ENCODE peak calls at places on chromosomes 13 and 19, in five cellular contexts. One of them, this sample, is unnamed.

GRCh38 chr19:54169149-54169731 is 3.7 kb downstream of the TMC4 start:
- DNase-seq in Peyer's patch: peak
- DNase-seq in stimulated activated naive CD4-positive, alpha-beta T cell: no peak
- DNase-seq in IMR-90: no peak
- DNase-seq in AG10803: no peak
- DNase-seq in this sample: no peak

GRCh38 chr13:93635687-93636086 is 409.1 kb downstream of the GPC6 start:
- DNase-seq in Peyer's patch: no peak
- DNase-seq in stimulated activated naive CD4-positive, alpha-beta T cell: no peak
- DNase-seq in IMR-90: peak
- DNase-seq in AG10803: peak
- DNase-seq in this sample: peak

GRCh38 chr19:52022193-52022592 is 6.0 kb downstream of the ZNF614 start:
- DNase-seq in Peyer's patch: no peak
- DNase-seq in stimulated activated naive CD4-positive, alpha-beta T cell: no peak
- DNase-seq in IMR-90: no peak
- DNase-seq in AG10803: no peak
- DNase-seq in this sample: no peak

GRCh38 chr19:33388817-33389573 is 15.5 kb downstream of the CEBPG start:
- DNase-seq in Peyer's patch: peak
- DNase-seq in stimulated activated naive CD4-positive, alpha-beta T cell: no peak
- DNase-seq in IMR-90: no peak
- DNase-seq in AG10803: no peak
- DNase-seq in this sample: no peak

GRCh38 chr13:44730099-44730498 is 154.0 kb upstream of the TSC22D1 start:
- DNase-seq in Peyer's patch: no peak
- DNase-seq in stimulated activated naive CD4-positive, alpha-beta T cell: no peak
- DNase-seq in IMR-90: no peak
- DNase-seq in AG10803: no peak
- DNase-seq in this sample: no peak

GRCh38 chr13:80214521-80214941 is 126.4 kb downstream of the SPRY2 start:
- DNase-seq in Peyer's patch: no peak
- DNase-seq in stimulated activated naive CD4-positive, alpha-beta T cell: no peak
- DNase-seq in IMR-90: peak
- DNase-seq in AG10803: peak
- DNase-seq in this sample: peak

GRCh38 chr13:33180009-33180804 is 105.3 kb downstream of the STARD13 start:
- DNase-seq in Peyer's patch: no peak
- DNase-seq in stimulated activated naive CD4-positive, alpha-beta T cell: no peak
- DNase-seq in IMR-90: no peak
- DNase-seq in AG10803: peak
- DNase-seq in this sample: peak

GRCh38 chr19:7391218-7391670 is 42.5 kb downstream of the ARHGEF18 start:
- DNase-seq in Peyer's patch: peak
- DNase-seq in stimulated activated naive CD4-positive, alpha-beta T cell: no peak
- DNase-seq in IMR-90: peak
- DNase-seq in AG10803: no peak
- DNase-seq in this sample: peak

GRCh38 chr13:43908156-43909126 is 28.7 kb downstream of the LACC1 start:
- DNase-seq in Peyer's patch: no peak
- DNase-seq in stimulated activated naive CD4-positive, alpha-beta T cell: peak
- DNase-seq in IMR-90: peak
- DNase-seq in AG10803: peak
- DNase-seq in this sample: peak

GRCh38 chr13:103883152-103883551 is 816.9 kb upstream of the SLC10A2 start:
- DNase-seq in Peyer's patch: peak
- DNase-seq in stimulated activated naive CD4-positive, alpha-beta T cell: no peak
- DNase-seq in IMR-90: peak
- DNase-seq in AG10803: peak
- DNase-seq in this sample: peak

GRCh38 chr13:108629353-108629752 is at the start of gene MYO16:
- DNase-seq in Peyer's patch: no peak
- DNase-seq in stimulated activated naive CD4-positive, alpha-beta T cell: no peak
- DNase-seq in IMR-90: no peak
- DNase-seq in AG10803: no peak
- DNase-seq in this sample: no peak

GRCh38 chr13:111937763-111938375 is 129.1 kb upstream of the SOX1 start:
- DNase-seq in Peyer's patch: peak
- DNase-seq in stimulated activated naive CD4-positive, alpha-beta T cell: no peak
- DNase-seq in IMR-90: no peak
- DNase-seq in AG10803: no peak
- DNase-seq in this sample: no peak

GRCh38 chr13:60765700-60766411 is 368.8 kb downstream of the TDRD3 start:
- DNase-seq in Peyer's patch: no peak
- DNase-seq in stimulated activated naive CD4-positive, alpha-beta T cell: no peak
- DNase-seq in IMR-90: no peak
- DNase-seq in AG10803: no peak
- DNase-seq in this sample: no peak

GRCh38 chr19:39475748-39476147 is 4.9 kb upstream of the TIMM50 start:
- DNase-seq in Peyer's patch: no peak
- DNase-seq in stimulated activated naive CD4-positive, alpha-beta T cell: no peak
- DNase-seq in IMR-90: no peak
- DNase-seq in AG10803: no peak
- DNase-seq in this sample: no peak

GRCh38 chr19:3525052-3525451 is 13.9 kb upstream of the TEKTIP1 start:
- DNase-seq in Peyer's patch: no peak
- DNase-seq in stimulated activated naive CD4-positive, alpha-beta T cell: no peak
- DNase-seq in IMR-90: no peak
- DNase-seq in AG10803: no peak
- DNase-seq in this sample: no peak

GRCh38 chr13:24683833-24684599 is 3.8 kb downstream of the ATP12A start:
- DNase-seq in Peyer's patch: peak
- DNase-seq in stimulated activated naive CD4-positive, alpha-beta T cell: peak
- DNase-seq in IMR-90: peak
- DNase-seq in AG10803: peak
- DNase-seq in this sample: peak

This sample was measured in fibroblast of villous mesenchyme.